ENCODE peak calls at places on chromosomes 3 and 15, in four cellular contexts. One of them, this sample, is unnamed.

GRCh38 chr3:45659661-45660566 is 29.3 kb upstream of the SACM1L start:
- DNase-seq in dorsolateral prefrontal cortex: peak; percentile 66
- DNase-seq in lower lobe of right lung: peak; percentile 76
- DNase-seq in tibial nerve: peak; percentile 67
- DNase-seq in this sample: peak; percentile 85

GRCh38 chr15:67240235-67241131 is 14.0 kb downstream of the AAGAB start:
- DNase-seq in dorsolateral prefrontal cortex: no peak
- DNase-seq in lower lobe of right lung: no peak
- DNase-seq in tibial nerve: no peak
- DNase-seq in this sample: no peak

GRCh38 chr3:135349254-135349948 is 554.3 kb downstream of the EPHB1 start:
- DNase-seq in dorsolateral prefrontal cortex: no peak
- DNase-seq in tibial nerve: no peak
- DNase-seq in lower lobe of right lung: no peak
- DNase-seq in this sample: no peak

GRCh38 chr3:194617827-194618226 is 15.4 kb downstream of the TMEM44 start:
- DNase-seq in dorsolateral prefrontal cortex: no peak
- DNase-seq in lower lobe of right lung: no peak
- DNase-seq in tibial nerve: no peak
- DNase-seq in this sample: no peak

GRCh38 chr3:65314265-65314664 is 626.5 kb upstream of the ADAMTS9 start:
- DNase-seq in tibial nerve: no peak
- DNase-seq in lower lobe of right lung: no peak
- DNase-seq in dorsolateral prefrontal cortex: no peak
- DNase-seq in this sample: no peak

GRCh38 chr3:107425033-107425432 is 47.8 kb downstream of the CCDC54 start:
- DNase-seq in lower lobe of right lung: no peak
- DNase-seq in tibial nerve: no peak
- DNase-seq in dorsolateral prefrontal cortex: no peak
- DNase-seq in this sample: no peak

GRCh38 chr3:27426926-27427325 is 57.3 kb downstream of the SLC4A7 start:
- DNase-seq in tibial nerve: no peak
- DNase-seq in dorsolateral prefrontal cortex: no peak
- DNase-seq in lower lobe of right lung: no peak
- DNase-seq in this sample: no peak

GRCh38 chr3:148149556-148149955 is 548.1 kb upstream of the AGTR1 start:
- DNase-seq in dorsolateral prefrontal cortex: no peak
- DNase-seq in lower lobe of right lung: no peak
- DNase-seq in tibial nerve: no peak
- DNase-seq in this sample: no peak

GRCh38 chr3:28915711-28916481 is 365.0 kb upstream of the RBMS3 start:
- DNase-seq in dorsolateral prefrontal cortex: no peak
- DNase-seq in lower lobe of right lung: peak; percentile 35
- DNase-seq in tibial nerve: peak; percentile 24
- DNase-seq in this sample: no peak

GRCh38 chr3:134320749-134321148 is 53.5 kb downstream of the AMOTL2 start:
- DNase-seq in lower lobe of right lung: no peak
- DNase-seq in tibial nerve: no peak
- DNase-seq in dorsolateral prefrontal cortex: no peak
- DNase-seq in this sample: no peak

GRCh38 chr3:108453541-108454057 is 56.8 kb downstream of the MYH15 start:
- DNase-seq in tibial nerve: no peak
- DNase-seq in lower lobe of right lung: no peak
- DNase-seq in dorsolateral prefrontal cortex: no peak
- DNase-seq in this sample: no peak

GRCh38 chr15:48647963-48648362 is 2.5 kb upstream of the FBN1 start:
- DNase-seq in tibial nerve: no peak
- DNase-seq in lower lobe of right lung: no peak
- DNase-seq in dorsolateral prefrontal cortex: peak; percentile 27
- DNase-seq in this sample: no peak

GRCh38 chr15:48644827-48645557 is 517 bp downstream of the FBN1 start:
- DNase-seq in lower lobe of right lung: peak; percentile 57
- DNase-seq in tibial nerve: no peak
- DNase-seq in dorsolateral prefrontal cortex: peak; percentile 78
- DNase-seq in this sample: peak; percentile 73

GRCh38 chr15:48645558-48646330 is at the start of gene FBN1:
- DNase-seq in tibial nerve: peak; percentile 83
- DNase-seq in lower lobe of right lung: peak; percentile 46
- DNase-seq in dorsolateral prefrontal cortex: peak; percentile 74
- DNase-seq in this sample: peak; percentile 66

GRCh38 chr15:48644498-48644826 is 1.0 kb downstream of the FBN1 start:
- DNase-seq in tibial nerve: no peak
- DNase-seq in lower lobe of right lung: no peak
- DNase-seq in dorsolateral prefrontal cortex: peak; percentile 38
- DNase-seq in this sample: peak; percentile 64

DNA sequence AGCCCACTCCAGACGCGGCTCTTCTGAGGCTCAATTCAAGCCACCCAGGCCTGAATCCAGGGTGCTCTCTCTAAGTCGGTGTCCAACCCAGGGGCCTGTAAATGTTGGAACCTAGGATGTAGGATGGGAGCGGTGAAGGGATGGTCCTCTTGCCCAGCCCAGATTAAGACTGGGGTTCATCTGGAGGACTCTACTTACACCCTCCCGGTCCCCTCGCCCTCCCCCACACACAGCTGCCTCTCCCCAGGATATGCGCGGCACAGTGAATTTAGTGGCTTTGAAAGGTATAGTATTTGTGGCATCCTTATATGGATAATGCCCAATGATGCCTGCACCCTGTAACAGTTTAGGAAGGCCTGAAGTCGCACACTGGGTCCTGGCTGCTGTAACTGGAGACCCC is 855 bp upstream of the FBN1 start:
- DNase-seq in tibial nerve: no peak
- DNase-seq in dorsolateral prefrontal cortex: no peak
- DNase-seq in lower lobe of right lung: no peak
- DNase-seq in this sample: no peak
- H3K4me3 ChIP-seq in tibial nerve: peak overlapping the region; percentile 89
- H3K4me3 ChIP-seq in dorsolateral prefrontal cortex: peak overlapping the region; percentile 94
- H3K4me3 ChIP-seq in lower lobe of right lung: peak overlapping the region; percentile 72
- H3K4me3 ChIP-seq in this sample: peak overlapping the region; percentile 70

GRCh38 chr3:186930639-186931486 is 537 bp downstream of the ST6GAL1 start:
- DNase-seq in dorsolateral prefrontal cortex: peak; percentile 43
- DNase-seq in tibial nerve: no peak
- DNase-seq in lower lobe of right lung: peak; percentile 82
- DNase-seq in this sample: peak; percentile 88

GRCh38 chr3:186931487-186932280 is 1.4 kb downstream of the ST6GAL1 start:
- DNase-seq in lower lobe of right lung: peak; percentile 79
- DNase-seq in dorsolateral prefrontal cortex: peak; percentile 58
- DNase-seq in tibial nerve: no peak
- DNase-seq in this sample: peak; percentile 82

GRCh38 chr3:186929186-186929585 is 1.1 kb upstream of the ST6GAL1 start:
- DNase-seq in lower lobe of right lung: no peak
- DNase-seq in dorsolateral prefrontal cortex: no peak
- DNase-seq in tibial nerve: no peak
- DNase-seq in this sample: no peak

GRCh38 chr3:186930143-186930638 is at the start of gene ST6GAL1:
- DNase-seq in tibial nerve: no peak
- DNase-seq in lower lobe of right lung: peak; percentile 87
- DNase-seq in dorsolateral prefrontal cortex: peak; percentile 48
- DNase-seq in this sample: peak; percentile 87

GRCh38 chr3:186929676-186930075 is 650 bp upstream of the ST6GAL1 start:
- DNase-seq in tibial nerve: no peak
- DNase-seq in lower lobe of right lung: no peak
- DNase-seq in dorsolateral prefrontal cortex: no peak
- DNase-seq in this sample: no peak
- H3K27ac ChIP-seq in tibial nerve: no peak overlapping the region
- H3K27ac ChIP-seq in lower lobe of right lung: peak overlapping the region; percentile 86
- H3K27ac ChIP-seq in dorsolateral prefrontal cortex: peak overlapping the region; percentile 87
- H3K27ac ChIP-seq in this sample: peak overlapping the region; percentile 83

GRCh38 chr15:65409284-65409631 is 13.5 kb downstream of the IGDCC4 start:
- DNase-seq in lower lobe of right lung: no peak
- DNase-seq in tibial nerve: no peak
- DNase-seq in dorsolateral prefrontal cortex: no peak
- DNase-seq in this sample: no peak
- TF ChIP-seq CTCF in lower lobe of right lung: no peak
- TF ChIP-seq CTCF in tibial nerve: no peak
- TF ChIP-seq CTCF in dorsolateral prefrontal cortex: no peak
- TF ChIP-seq CTCF in this sample: no peak

DNA sequence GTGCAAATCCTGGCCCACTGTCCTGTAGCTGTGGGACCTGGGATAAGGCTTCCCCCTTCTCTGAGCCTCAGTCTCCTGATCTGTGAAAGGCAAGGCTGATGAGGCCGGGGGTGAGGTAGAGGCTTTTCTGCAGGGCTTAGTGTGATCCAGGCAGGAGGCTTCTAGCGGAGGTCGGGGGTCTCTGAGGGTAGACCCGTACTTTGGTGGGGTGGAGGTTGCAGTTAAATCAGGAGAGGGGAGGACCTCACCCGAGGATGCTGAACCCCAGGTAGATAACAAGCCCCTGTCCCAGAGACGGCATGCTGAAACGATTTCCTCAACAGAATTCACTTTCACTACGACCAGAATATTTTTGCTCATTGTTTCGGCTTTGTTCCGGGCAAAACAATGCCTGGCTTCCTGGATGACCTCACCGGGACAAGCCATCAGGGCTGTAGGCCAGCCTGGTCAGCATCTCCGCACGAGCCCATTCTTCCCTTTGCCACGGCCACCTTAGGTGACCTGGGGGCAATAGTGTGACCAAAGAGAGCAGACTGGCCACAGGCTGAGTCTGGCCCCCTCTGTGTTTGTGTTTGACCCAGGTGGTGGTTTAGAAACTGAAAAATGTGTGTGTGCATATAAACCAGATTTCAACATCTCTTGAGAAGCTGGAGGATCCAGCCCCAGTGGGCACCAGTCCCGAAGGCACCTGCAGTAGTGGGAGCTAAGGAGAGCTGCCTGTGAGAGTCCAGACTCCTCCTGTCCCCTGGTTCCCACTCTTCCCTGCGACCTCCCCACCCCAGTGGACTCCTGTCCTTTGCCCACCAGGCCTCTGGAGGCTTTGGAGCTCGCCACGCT is 33.0 kb downstream of the SLC6A6 start:
- DNase-seq in tibial nerve: no peak
- DNase-seq in lower lobe of right lung: peak; percentile 74
- DNase-seq in dorsolateral prefrontal cortex: no peak
- DNase-seq in this sample: peak; percentile 78
- H3K4me3 ChIP-seq in tibial nerve: no peak overlapping the region
- H3K4me3 ChIP-seq in lower lobe of right lung: peak overlapping the region; percentile 2
- H3K4me3 ChIP-seq in dorsolateral prefrontal cortex: no peak overlapping the region
- H3K4me3 ChIP-seq in this sample: no peak overlapping the region

DNA sequence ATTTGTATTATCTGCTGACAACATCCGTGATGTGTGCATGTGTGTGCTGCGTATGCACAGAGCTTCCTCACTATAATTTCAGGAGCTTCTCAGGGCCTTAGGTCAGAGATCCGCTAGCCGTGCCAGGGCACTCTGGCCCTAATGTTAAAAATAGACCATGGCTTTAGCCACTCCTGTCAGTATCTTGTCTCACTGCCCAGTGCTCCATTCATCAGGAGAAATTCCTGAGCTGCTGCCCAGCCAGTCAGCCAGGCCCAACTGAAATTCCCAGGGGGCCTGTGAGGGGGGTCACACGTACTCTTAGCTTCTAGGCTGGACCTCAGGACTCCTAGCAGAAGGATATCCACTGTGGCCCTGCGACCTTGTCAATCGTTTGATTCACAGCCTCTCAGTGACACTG is 70.0 kb upstream of the ABHD2 start:
- DNase-seq in tibial nerve: peak; percentile 59
- DNase-seq in lower lobe of right lung: no peak
- DNase-seq in dorsolateral prefrontal cortex: no peak
- DNase-seq in this sample: peak; percentile 61
- H3K27ac ChIP-seq in tibial nerve: peak overlapping the region; percentile 14
- H3K27ac ChIP-seq in lower lobe of right lung: no peak overlapping the region
- H3K27ac ChIP-seq in dorsolateral prefrontal cortex: no peak overlapping the region
- H3K27ac ChIP-seq in this sample: peak overlapping the region; percentile 42

GRCh38 chr3:168040624-168041208 is 55.0 kb downstream of the GOLIM4 start:
- DNase-seq in tibial nerve: no peak
- DNase-seq in lower lobe of right lung: no peak
- DNase-seq in dorsolateral prefrontal cortex: no peak
- DNase-seq in this sample: no peak
- TF ChIP-seq CTCF in tibial nerve: peak; percentile 26
- TF ChIP-seq CTCF in lower lobe of right lung: peak; percentile 53
- TF ChIP-seq CTCF in dorsolateral prefrontal cortex: peak; percentile 76
- TF ChIP-seq CTCF in this sample: peak; percentile 51

This sample was measured in upper lobe of right lung.